ENCODE peak calls at places on chromosomes 12 and 14, in four cellular contexts. One of them, this sample, is unnamed.

GRCh38 chr12:123441523-123442164 is 5.2 kb upstream of the RILPL2 start:
- DNase-seq in Caco-2: no peak
- DNase-seq in NCI-H2171 treated with DMSO at 0.1 percent for 48 hours: no peak
- DNase-seq in stimulated activated CD4-positive, alpha-beta T cell treated with anti-CD3 and anti-CD28 coated beads, Interleukin-15, amount 100 ng/mL, for 24 hours: no peak
- DNase-seq in this sample: no peak

GRCh38 chr14:24874514-24875202 is 175.3 kb downstream of the STXBP6 start:
- DNase-seq in Caco-2: no peak
- DNase-seq in NCI-H2171 treated with DMSO at 0.1 percent for 48 hours: no peak
- DNase-seq in stimulated activated CD4-positive, alpha-beta T cell treated with anti-CD3 and anti-CD28 coated beads, Interleukin-15, amount 100 ng/mL, for 24 hours: no peak
- DNase-seq in this sample: no peak

GRCh38 chr12:33438025-33438772 is 1.4 kb downstream of the SYT10 start:
- DNase-seq in Caco-2: no peak
- DNase-seq in NCI-H2171 treated with DMSO at 0.1 percent for 48 hours: no peak
- DNase-seq in stimulated activated CD4-positive, alpha-beta T cell treated with anti-CD3 and anti-CD28 coated beads, Interleukin-15, amount 100 ng/mL, for 24 hours: no peak
- DNase-seq in this sample: no peak

GRCh38 chr14:100556076-100556475 is 31.1 kb downstream of the BEGAIN start:
- DNase-seq in Caco-2: no peak
- DNase-seq in NCI-H2171 treated with DMSO at 0.1 percent for 48 hours: no peak
- DNase-seq in stimulated activated CD4-positive, alpha-beta T cell treated with anti-CD3 and anti-CD28 coated beads, Interleukin-15, amount 100 ng/mL, for 24 hours: no peak
- DNase-seq in this sample: no peak

GRCh38 chr14:76698631-76699030 is 62.6 kb upstream of the VASH1 start:
- DNase-seq in Caco-2: no peak
- DNase-seq in NCI-H2171 treated with DMSO at 0.1 percent for 48 hours: no peak
- DNase-seq in stimulated activated CD4-positive, alpha-beta T cell treated with anti-CD3 and anti-CD28 coated beads, Interleukin-15, amount 100 ng/mL, for 24 hours: no peak
- DNase-seq in this sample: no peak

GRCh38 chr12:19053218-19053617 is 76.3 kb upstream of the PLEKHA5 start:
- DNase-seq in Caco-2: no peak
- DNase-seq in NCI-H2171 treated with DMSO at 0.1 percent for 48 hours: no peak
- DNase-seq in stimulated activated CD4-positive, alpha-beta T cell treated with anti-CD3 and anti-CD28 coated beads, Interleukin-15, amount 100 ng/mL, for 24 hours: no peak
- DNase-seq in this sample: no peak

GRCh38 chr12:49661191-49661590 is 37.8 kb downstream of the PRPF40B start:
- DNase-seq in Caco-2: no peak
- DNase-seq in NCI-H2171 treated with DMSO at 0.1 percent for 48 hours: no peak
- DNase-seq in stimulated activated CD4-positive, alpha-beta T cell treated with anti-CD3 and anti-CD28 coated beads, Interleukin-15, amount 100 ng/mL, for 24 hours: peak; percentile 55
- DNase-seq in this sample: no peak

GRCh38 chr14:51897791-51898190 is 37.4 kb downstream of the GNG2 start:
- DNase-seq in Caco-2: no peak
- DNase-seq in NCI-H2171 treated with DMSO at 0.1 percent for 48 hours: no peak
- DNase-seq in stimulated activated CD4-positive, alpha-beta T cell treated with anti-CD3 and anti-CD28 coated beads, Interleukin-15, amount 100 ng/mL, for 24 hours: no peak
- DNase-seq in this sample: no peak

GRCh38 chr12:10214131-10214876 is 1.6 kb downstream of the GABARAPL1 start:
- DNase-seq in Caco-2: peak; percentile 9
- DNase-seq in NCI-H2171 treated with DMSO at 0.1 percent for 48 hours: no peak
- DNase-seq in stimulated activated CD4-positive, alpha-beta T cell treated with anti-CD3 and anti-CD28 coated beads, Interleukin-15, amount 100 ng/mL, for 24 hours: no peak
- DNase-seq in this sample: no peak

GRCh38 chr12:124673881-124674617 is 106.6 kb upstream of the NCOR2 start:
- DNase-seq in Caco-2: no peak
- DNase-seq in NCI-H2171 treated with DMSO at 0.1 percent for 48 hours: peak; percentile 96
- DNase-seq in stimulated activated CD4-positive, alpha-beta T cell treated with anti-CD3 and anti-CD28 coated beads, Interleukin-15, amount 100 ng/mL, for 24 hours: no peak
- DNase-seq in this sample: peak; percentile 66

GRCh38 chr12:122174155-122174845 is at the start of gene IL31:
- DNase-seq in Caco-2: no peak
- DNase-seq in NCI-H2171 treated with DMSO at 0.1 percent for 48 hours: no peak
- DNase-seq in stimulated activated CD4-positive, alpha-beta T cell treated with anti-CD3 and anti-CD28 coated beads, Interleukin-15, amount 100 ng/mL, for 24 hours: peak; percentile 42
- DNase-seq in this sample: no peak

GRCh38 chr12:1851126-1851791 is 30.9 kb downstream of the LRTM2 start:
- DNase-seq in Caco-2: no peak
- DNase-seq in NCI-H2171 treated with DMSO at 0.1 percent for 48 hours: peak; percentile 68
- DNase-seq in stimulated activated CD4-positive, alpha-beta T cell treated with anti-CD3 and anti-CD28 coated beads, Interleukin-15, amount 100 ng/mL, for 24 hours: no peak
- DNase-seq in this sample: no peak

GRCh38 chr12:107101651-107102050 is 8.3 kb upstream of the CRY1 start:
- DNase-seq in Caco-2: no peak
- DNase-seq in NCI-H2171 treated with DMSO at 0.1 percent for 48 hours: no peak
- DNase-seq in stimulated activated CD4-positive, alpha-beta T cell treated with anti-CD3 and anti-CD28 coated beads, Interleukin-15, amount 100 ng/mL, for 24 hours: no peak
- DNase-seq in this sample: no peak

GRCh38 chr12:25423355-25423754 is 129.7 kb downstream of the LMNTD1 start:
- DNase-seq in Caco-2: peak; percentile 57
- DNase-seq in NCI-H2171 treated with DMSO at 0.1 percent for 48 hours: no peak
- DNase-seq in stimulated activated CD4-positive, alpha-beta T cell treated with anti-CD3 and anti-CD28 coated beads, Interleukin-15, amount 100 ng/mL, for 24 hours: no peak
- DNase-seq in this sample: no peak

GRCh38 chr12:118645219-118645618 is 268.9 kb downstream of the SUDS3 start:
- DNase-seq in Caco-2: peak; percentile 44
- DNase-seq in NCI-H2171 treated with DMSO at 0.1 percent for 48 hours: no peak
- DNase-seq in stimulated activated CD4-positive, alpha-beta T cell treated with anti-CD3 and anti-CD28 coated beads, Interleukin-15, amount 100 ng/mL, for 24 hours: peak; percentile 6
- DNase-seq in this sample: no peak

GRCh38 chr14:79568566-79568965 is 642.7 kb downstream of the DIO2 start:
- DNase-seq in Caco-2: no peak
- DNase-seq in NCI-H2171 treated with DMSO at 0.1 percent for 48 hours: no peak
- DNase-seq in stimulated activated CD4-positive, alpha-beta T cell treated with anti-CD3 and anti-CD28 coated beads, Interleukin-15, amount 100 ng/mL, for 24 hours: no peak
- DNase-seq in this sample: no peak

GRCh38 chr12:42143401-42144173 is 1.1 kb downstream of the GXYLT1 start:
- DNase-seq in Caco-2: no peak
- DNase-seq in NCI-H2171 treated with DMSO at 0.1 percent for 48 hours: peak; percentile 44
- DNase-seq in stimulated activated CD4-positive, alpha-beta T cell treated with anti-CD3 and anti-CD28 coated beads, Interleukin-15, amount 100 ng/mL, for 24 hours: no peak
- DNase-seq in this sample: no peak

GRCh38 chr12:113478351-113479011 is 6.8 kb upstream of the LHX5 start:
- DNase-seq in Caco-2: no peak
- DNase-seq in NCI-H2171 treated with DMSO at 0.1 percent for 48 hours: no peak
- DNase-seq in stimulated activated CD4-positive, alpha-beta T cell treated with anti-CD3 and anti-CD28 coated beads, Interleukin-15, amount 100 ng/mL, for 24 hours: no peak
- DNase-seq in this sample: no peak

GRCh38 chr12:110023634-110024023 is 24.4 kb downstream of the ANKRD13A start:
- DNase-seq in Caco-2: no peak
- DNase-seq in NCI-H2171 treated with DMSO at 0.1 percent for 48 hours: no peak
- DNase-seq in stimulated activated CD4-positive, alpha-beta T cell treated with anti-CD3 and anti-CD28 coated beads, Interleukin-15, amount 100 ng/mL, for 24 hours: no peak
- DNase-seq in this sample: no peak

GRCh38 chr12:110582286-110583136 is 607 bp downstream of the PPTC7 start:
- DNase-seq in Caco-2: peak; percentile 48
- DNase-seq in NCI-H2171 treated with DMSO at 0.1 percent for 48 hours: peak; percentile 47
- DNase-seq in stimulated activated CD4-positive, alpha-beta T cell treated with anti-CD3 and anti-CD28 coated beads, Interleukin-15, amount 100 ng/mL, for 24 hours: peak; percentile 83
- DNase-seq in this sample: peak; percentile 53

This sample was measured in frontal cortex.